ENCODE peak calls at places on chromosome 18, in nine cellular contexts. G is K562, X is IMR-90, O is stomach, J is H1, E is adrenal gland, A is transverse colon, C is uterus, D is tibial nerve. U is an unnamed sample.

GRCh38 chr18:25187582-25188291 is 164.2 kb downstream of the ZNF521 start:
- DNase-seq in G (no peak), X (no peak), O (no peak), J (no peak), E (no peak), A (no peak), C (no peak), D (no peak), U (no peak)

GRCh38 chr18:71583291-71583690 is 960.9 kb downstream of the CBLN2 start:
- DNase-seq in G (no peak), X (no peak), O (no peak), J (no peak), E (no peak), A (no peak), C (no peak), D (no peak), U (no peak)

GRCh38 chr18:63421514-63421913 is 762 bp downstream of the VPS4B start:
- DNase-seq in G (no peak), X (no peak), O (no peak), J (no peak), E (no peak), A (no peak), C (no peak), D (no peak), U (no peak)

GRCh38 chr18:2970762-2971659 is 41.9 kb downstream of the LPIN2 start:
- DNase-seq in G (no peak), X (peak; percentile 25), O (no peak), J (no peak), E (no peak), A (no peak), C (no peak), D (no peak), U (no peak)

GRCh38 chr18:3115430-3116025 is 102.6 kb upstream of the LPIN2 start:
- DNase-seq in G (peak; percentile 23), X (no peak), O (no peak), J (no peak), E (no peak), A (no peak), C (no peak), D (no peak), U (peak; percentile 17)

GRCh38 chr18:10514082-10514481 is 11.7 kb upstream of the NAPG start:
- DNase-seq in G (no peak), X (no peak), O (no peak), J (no peak), E (no peak), A (no peak), C (no peak), D (no peak), U (no peak)

GRCh38 chr18:10401489-10401888 is 52.9 kb upstream of the APCDD1 start:
- DNase-seq in G (no peak), X (peak; percentile 50), O (no peak), J (no peak), E (no peak), A (no peak), C (peak; percentile 52), D (no peak), U (no peak)

GRCh38 chr18:25352629-25353005 is 651 bp upstream of the ZNF521 start:
- DNase-seq in G (no peak), X (no peak), O (no peak), J (no peak), E (no peak), A (no peak), C (no peak), D (no peak), U (no peak)

GRCh38 chr18:11154983-11155759 is 5.8 kb upstream of the PIEZO2 start:
- DNase-seq in G (no peak), X (no peak), O (no peak), J (no peak), E (no peak), A (no peak), C (no peak), D (no peak), U (no peak)

GRCh38 chr18:8153887-8154583 is 455.2 kb upstream of the RAB12 start:
- DNase-seq in G (no peak), X (peak; percentile 85), O (no peak), J (no peak), E (no peak), A (no peak), C (no peak), D (no peak), U (no peak)

GRCh38 chr18:41126541-41127235 is 828.3 kb upstream of the PIK3C3 start:
- DNase-seq in G (no peak), X (peak; percentile 84), O (no peak), J (no peak), E (no peak), A (no peak), C (no peak), D (no peak), U (no peak)

GRCh38 chr18:10525563-10526210 is at the start of gene NAPG:
- DNase-seq in G (peak; percentile 97), X (peak; percentile 92), O (peak; percentile 92), J (peak; percentile 88), E (peak; percentile 93), A (peak; percentile 93), C (peak; percentile 90), D (peak; percentile 70), U (peak; percentile 85)

GRCh38 chr18:79599503-79599931 is 80.1 kb upstream of the CTDP1 start:
- DNase-seq in G (no peak), X (peak; percentile 71), O (no peak), J (no peak), E (peak; percentile 10), A (peak; percentile 4), C (no peak), D (no peak), U (no peak)

GRCh38 chr18:47150029-47150823 is at the start of gene HDHD2:
- DNase-seq in G (peak; percentile 79), X (peak; percentile 69), O (peak; percentile 80), J (peak; percentile 93), E (peak; percentile 82), A (peak; percentile 88), C (peak; percentile 84), D (peak; percentile 59), U (peak; percentile 75)
- TF ChIP-seq POLR2A in G (peak; percentile 85), X (peak; percentile 66), O (no peak), J (peak; percentile 88), E (peak; percentile 83), A (peak; percentile 88), C (peak; percentile 30), D (peak; percentile 49), U (peak; percentile 74)

DNA sequence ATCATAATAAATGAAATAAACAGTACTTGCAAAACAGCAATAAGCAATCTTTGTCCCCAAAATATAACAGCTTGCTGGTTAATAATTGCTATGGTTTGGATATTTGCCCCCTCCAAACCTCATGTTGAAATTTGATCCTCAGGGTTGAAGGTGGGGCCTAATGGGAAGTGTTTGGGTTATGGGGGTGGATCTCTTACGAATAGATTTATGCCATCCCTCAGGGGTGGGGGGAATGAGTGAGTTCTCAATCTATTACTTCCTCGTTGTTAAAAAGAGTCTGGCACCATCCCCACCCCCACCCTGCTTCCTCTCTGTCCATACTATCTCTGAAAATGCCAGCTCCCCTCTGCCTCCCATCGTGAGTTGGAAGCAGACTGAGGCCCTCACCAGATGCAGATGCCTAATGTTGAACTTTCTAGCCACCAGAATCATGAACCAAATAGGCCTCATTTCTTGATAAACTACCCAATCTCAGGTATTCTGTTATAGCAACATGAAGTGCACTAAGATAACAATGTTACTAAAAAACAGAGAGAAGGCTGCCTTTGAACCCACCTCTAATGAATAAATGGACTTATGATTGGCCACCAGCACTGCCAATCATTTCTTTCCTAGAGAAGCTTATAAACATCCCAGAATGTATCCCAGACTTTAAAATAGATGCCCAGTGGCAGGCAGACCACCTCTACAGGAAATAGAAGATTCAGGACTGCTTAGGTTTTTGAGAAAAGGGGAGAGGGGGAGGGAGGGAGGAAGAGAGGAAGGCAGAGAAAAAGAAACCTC is 90.1 kb downstream of the ALPK2 start:
- DNase-seq in G (no peak), X (peak; percentile 29), O (no peak), J (no peak), E (no peak), A (no peak), C (no peak), D (peak; percentile 11), U (no peak)
- TF ChIP-seq POLR2A in G (no peak), X (no peak), O (no peak), J (no peak), E (no peak), A (no peak), C (no peak), D (no peak), U (no peak)

DNA sequence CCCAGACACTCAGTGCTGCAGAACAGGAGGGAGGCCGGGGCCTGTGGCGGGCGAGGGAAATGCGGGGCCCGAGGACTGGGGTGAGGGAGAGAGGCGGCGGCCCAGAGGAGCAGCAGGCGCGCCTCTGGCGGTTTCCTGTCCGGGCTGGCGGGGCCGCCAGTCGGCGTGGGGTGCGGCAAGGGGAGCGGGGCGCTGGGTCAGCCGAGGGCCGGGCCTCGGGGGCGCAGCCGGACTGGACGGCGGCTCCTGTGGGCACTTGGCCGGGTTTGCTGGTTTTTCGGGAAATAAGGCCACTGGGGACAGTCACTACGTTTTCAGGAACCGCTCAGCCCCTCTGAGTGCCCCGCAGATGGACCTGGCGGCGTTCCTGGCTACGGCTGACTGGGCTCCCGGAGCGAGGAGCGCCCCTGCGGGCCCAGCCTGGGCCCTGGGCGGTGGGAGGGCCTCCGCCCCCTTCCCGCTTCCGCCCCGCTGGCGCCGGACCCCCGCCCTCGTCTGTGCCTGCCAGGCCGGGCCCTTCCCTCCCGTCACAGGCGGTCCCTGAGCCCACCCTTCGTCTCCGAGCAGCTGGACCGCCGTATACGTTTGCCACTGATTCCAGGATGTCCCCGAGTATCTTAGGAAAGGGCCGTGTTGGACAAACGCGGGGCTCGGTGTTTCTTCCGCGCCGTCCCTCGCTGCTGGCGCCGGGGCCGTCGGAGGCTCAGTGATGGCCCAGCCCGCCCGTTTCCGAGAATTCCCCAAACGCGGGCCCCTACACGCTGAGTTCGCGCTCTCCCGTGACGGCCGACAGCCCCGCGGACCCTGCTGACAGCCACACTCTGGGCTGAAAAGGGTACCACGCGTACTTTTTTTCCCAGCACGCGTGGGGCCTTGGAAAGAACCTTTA is 84.6 kb downstream of the FAM210A start:
- DNase-seq in G (no peak), X (no peak), O (no peak), J (no peak), E (no peak), A (no peak), C (peak; percentile 36), D (no peak), U (no peak)
- TF ChIP-seq POLR2A in G (no peak), X (no peak), O (no peak), J (no peak), E (no peak), A (no peak), C (no peak), D (no peak), U (no peak)

GRCh38 chr18:50558157-50558556 is 1.7 kb upstream of the MAPK4 start:
- DNase-seq in G (no peak), X (no peak), O (no peak), J (no peak), E (no peak), A (no peak), C (no peak), D (no peak), U (no peak)

GRCh38 chr18:50558948-50559749 is 738 bp upstream of the MAPK4 start:
- DNase-seq in G (no peak), X (no peak), O (no peak), J (peak; percentile 54), E (no peak), A (no peak), C (peak; percentile 14), D (no peak), U (no peak)

GRCh38 chr18:50562686-50563085 is 2.8 kb downstream of the MAPK4 start:
- DNase-seq in G (no peak), X (no peak), O (no peak), J (no peak), E (no peak), A (no peak), C (no peak), D (no peak), U (no peak)

GRCh38 chr18:50560681-50561629 is 1.1 kb downstream of the MAPK4 start:
- DNase-seq in G (no peak), X (no peak), O (no peak), J (peak; percentile 73), E (peak; percentile 55), A (no peak), C (peak; percentile 13), D (no peak), U (peak; percentile 7)

GRCh38 chr18:50559750-50560680 is at the start of gene MAPK4:
- DNase-seq in G (peak; percentile 34), X (no peak), O (peak; percentile 67), J (peak; percentile 64), E (peak; percentile 43), A (peak; percentile 33), C (peak; percentile 51), D (no peak), U (peak; percentile 21)
- TF ChIP-seq POLR2A in G (no peak), X (no peak), O (no peak), J (no peak), E (peak; percentile 31), A (no peak), C (no peak), D (no peak), U (peak; percentile 37)